ENCODE peak calls at places on chromosomes 4 and X, in four cellular contexts. One of them, this sample, is unnamed. For H3K9me3 and H3K4me1, the result is how much of the 10 kb centered on the place peaks cover.

GRCh38 chr4:121034010-121034409 is 38.3 kb downstream of the NDNF start:
- DNase-seq in endodermal cell: no peak
- DNase-seq in ascending aorta: no peak
- DNase-seq in lung: no peak
- DNase-seq in this sample: no peak

GRCh38 chrX:22629105-22629725 is 356.5 kb downstream of the CBLL2 start:
- DNase-seq in ascending aorta: no peak
- DNase-seq in endodermal cell: no peak
- DNase-seq in lung: no peak
- DNase-seq in this sample: no peak

GRCh38 chr4:100988876-100989275 is 358.4 kb downstream of the PPP3CA start:
- DNase-seq in endodermal cell: no peak
- DNase-seq in ascending aorta: no peak
- DNase-seq in lung: no peak
- DNase-seq in this sample: no peak

GRCh38 chr4:6732441-6733357 is 16.7 kb downstream of the BLOC1S4 start:
- DNase-seq in lung: peak
- DNase-seq in endodermal cell: peak
- DNase-seq in ascending aorta: peak
- DNase-seq in this sample: no peak

GRCh38 chrX:120302434-120302833 is 8.8 kb downstream of the TMEM255A start:
- DNase-seq in endodermal cell: peak
- DNase-seq in ascending aorta: no peak
- DNase-seq in lung: no peak
- DNase-seq in this sample: no peak

GRCh38 chr4:73053076-73053475 is 16.4 kb downstream of the COX18 start:
- DNase-seq in lung: no peak
- DNase-seq in ascending aorta: no peak
- DNase-seq in endodermal cell: no peak
- DNase-seq in this sample: no peak

GRCh38 chrX:45184211-45184610 is 16.5 kb downstream of the DIPK2B start:
- DNase-seq in lung: no peak
- DNase-seq in ascending aorta: no peak
- DNase-seq in endodermal cell: no peak
- DNase-seq in this sample: no peak

GRCh38 chrX:153317306-153317705 is 4.3 kb downstream of the PNMA6F start:
- DNase-seq in ascending aorta: no peak
- DNase-seq in lung: no peak
- DNase-seq in endodermal cell: no peak
- DNase-seq in this sample: no peak

GRCh38 chrX:71543316-71543715 is 10.4 kb downstream of the OGT start:
- DNase-seq in ascending aorta: no peak
- DNase-seq in lung: no peak
- DNase-seq in endodermal cell: no peak
- DNase-seq in this sample: no peak

GRCh38 chrX:41558531-41558930 is 111.4 kb downstream of the NYX start:
- DNase-seq in ascending aorta: no peak
- DNase-seq in lung: no peak
- DNase-seq in endodermal cell: no peak
- DNase-seq in this sample: no peak

GRCh38 chrX:5907202-5907601 is 321.5 kb downstream of the NLGN4X start:
- DNase-seq in lung: no peak
- DNase-seq in ascending aorta: no peak
- DNase-seq in endodermal cell: no peak
- DNase-seq in this sample: no peak

GRCh38 chr4:53003959-53004358 is 141.8 kb downstream of the RASL11B start:
- DNase-seq in ascending aorta: no peak
- DNase-seq in lung: no peak
- DNase-seq in endodermal cell: no peak
- DNase-seq in this sample: no peak

GRCh38 chrX:111041018-111041462 is 55.0 kb upstream of the PAK3 start:
- DNase-seq in ascending aorta: no peak
- DNase-seq in endodermal cell: no peak
- DNase-seq in lung: no peak
- DNase-seq in this sample: no peak

GRCh38 chr4:152014280-152014679 is 253.5 kb upstream of the GATB start:
- DNase-seq in ascending aorta: no peak
- DNase-seq in endodermal cell: no peak
- DNase-seq in lung: no peak
- DNase-seq in this sample: no peak

GRCh38 chrX:15877380-15877779 is 22.8 kb upstream of the AP1S2 start:
- DNase-seq in endodermal cell: no peak
- DNase-seq in ascending aorta: no peak
- DNase-seq in lung: no peak
- DNase-seq in this sample: no peak

GRCh38 chr4:11252149-11252548 is 176.5 kb downstream of the HS3ST1 start:
- DNase-seq in lung: no peak
- DNase-seq in ascending aorta: no peak
- DNase-seq in endodermal cell: peak
- DNase-seq in this sample: no peak
- H3K9me3 ChIP-seq in lung: under half
- H3K9me3 ChIP-seq in ascending aorta: under half
- H3K9me3 ChIP-seq in endodermal cell: under half
- H3K9me3 ChIP-seq in this sample: under half

GRCh38 chr4:15400276-15400675 is 27.6 kb upstream of the C1QTNF7 start:
- DNase-seq in endodermal cell: no peak
- DNase-seq in lung: no peak
- DNase-seq in ascending aorta: no peak
- DNase-seq in this sample: no peak
- H3K4me1 ChIP-seq in endodermal cell: under half
- H3K4me1 ChIP-seq in lung: under half
- H3K4me1 ChIP-seq in ascending aorta: under half
- H3K4me1 ChIP-seq in this sample: half or more

GRCh38 chr4:74608151-74608949 is 163.4 kb downstream of the AREG start:
- DNase-seq in endodermal cell: no peak
- DNase-seq in ascending aorta: no peak
- DNase-seq in lung: no peak
- DNase-seq in this sample: no peak

GRCh38 chr4:74612837-74613236 is 167.9 kb downstream of the AREG start:
- DNase-seq in endodermal cell: no peak
- DNase-seq in ascending aorta: no peak
- DNase-seq in lung: no peak
- DNase-seq in this sample: no peak

GRCh38 chr4:74613266-74613665 is 168.3 kb downstream of the AREG start:
- DNase-seq in lung: no peak
- DNase-seq in endodermal cell: no peak
- DNase-seq in ascending aorta: no peak
- DNase-seq in this sample: no peak

GRCh38 chr4:74615411-74615810 is 170.5 kb downstream of the AREG start:
- DNase-seq in endodermal cell: no peak
- DNase-seq in lung: no peak
- DNase-seq in ascending aorta: no peak
- DNase-seq in this sample: no peak

GRCh38 chr4:74610491-74610890 is 165.6 kb downstream of the AREG start:
- DNase-seq in ascending aorta: no peak
- DNase-seq in lung: no peak
- DNase-seq in endodermal cell: no peak
- DNase-seq in this sample: no peak
- H3K9me3 ChIP-seq in ascending aorta: under half
- H3K9me3 ChIP-seq in lung: under half
- H3K9me3 ChIP-seq in endodermal cell: under half
- H3K9me3 ChIP-seq in this sample: under half

DNA sequence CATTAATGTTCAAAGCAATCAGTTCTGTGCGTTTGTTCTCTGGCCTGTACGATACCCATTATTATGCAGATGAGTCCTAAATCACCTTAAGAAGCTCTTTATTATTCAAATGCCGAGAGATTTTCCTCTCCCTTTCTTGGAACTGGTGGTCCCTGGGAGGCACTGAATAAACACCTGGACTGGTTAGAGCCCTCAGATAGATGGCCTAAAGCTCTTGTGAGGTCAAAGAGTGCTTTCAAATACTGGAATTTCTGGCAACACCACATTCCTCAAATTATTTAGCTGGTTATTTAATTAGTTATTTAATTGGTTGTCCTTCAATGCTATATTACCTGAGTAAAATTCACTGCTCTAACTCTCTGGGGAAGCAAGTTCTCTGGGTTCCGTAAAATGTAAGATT is 3.0 kb downstream of the ARHGEF38 start:
- DNase-seq in ascending aorta: no peak
- DNase-seq in lung: no peak
- DNase-seq in endodermal cell: peak
- DNase-seq in this sample: no peak
- H3K4me1 ChIP-seq in ascending aorta: under half
- H3K4me1 ChIP-seq in lung: under half
- H3K4me1 ChIP-seq in endodermal cell: under half
- H3K4me1 ChIP-seq in this sample: under half

GRCh38 chr4:205097-205756 is 80.9 kb downstream of the ZNF718 start:
- DNase-seq in ascending aorta: no peak
- DNase-seq in endodermal cell: no peak
- DNase-seq in lung: no peak
- DNase-seq in this sample: no peak
- H3K9me3 ChIP-seq in ascending aorta: under half
- H3K9me3 ChIP-seq in endodermal cell: half or more
- H3K9me3 ChIP-seq in lung: under half
- H3K9me3 ChIP-seq in this sample: under half

DNA sequence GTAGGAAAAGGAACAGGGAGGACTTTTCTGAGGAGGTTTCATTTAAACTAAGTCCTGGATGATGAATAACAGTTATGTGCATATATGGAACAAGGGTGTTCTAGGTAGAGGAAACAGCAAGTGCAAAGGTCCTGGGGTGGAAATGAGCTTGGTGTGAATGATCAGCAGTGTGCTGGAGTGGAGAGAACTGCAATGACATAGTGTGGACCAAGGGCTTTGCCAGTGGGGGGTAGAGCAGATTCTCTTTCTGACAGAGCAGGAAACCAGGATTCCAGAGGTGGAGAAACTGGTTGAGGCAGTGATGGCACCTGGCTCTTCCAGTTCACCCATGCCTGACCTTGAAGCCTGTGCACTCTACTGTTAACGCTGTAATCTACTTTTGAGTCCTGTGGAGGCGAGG is 1.7 kb downstream of the PPP1R3F start:
- DNase-seq in lung: no peak
- DNase-seq in ascending aorta: no peak
- DNase-seq in endodermal cell: no peak
- DNase-seq in this sample: no peak
- H3K4me1 ChIP-seq in lung: under half
- H3K4me1 ChIP-seq in ascending aorta: under half
- H3K4me1 ChIP-seq in endodermal cell: under half
- H3K4me1 ChIP-seq in this sample: under half

GRCh38 chr4:39433878-39434492 is 24.7 kb downstream of the RPL9 start:
- DNase-seq in ascending aorta: no peak
- DNase-seq in lung: no peak
- DNase-seq in endodermal cell: no peak
- DNase-seq in this sample: no peak
- H3K9me3 ChIP-seq in ascending aorta: under half
- H3K9me3 ChIP-seq in lung: under half
- H3K9me3 ChIP-seq in endodermal cell: under half
- H3K9me3 ChIP-seq in this sample: under half

This sample was measured in vagina.